ENCODE peak calls at places on chromosomes 16 and 17, in four cellular contexts. One of them, this sample, is unnamed.

GRCh38 chr16:79336437-79337229 is 263.9 kb downstream of the MAF start:
- DNase-seq in HFFc6: no peak
- DNase-seq in A172: no peak
- DNase-seq in activated naive CD4-positive, alpha-beta T cell treated with Interleukin-2 at 50 U/mL for 16 hours: no peak
- DNase-seq in this sample: no peak

GRCh38 chr16:80323808-80324195 is 217.0 kb upstream of the DYNLRB2 start:
- DNase-seq in activated naive CD4-positive, alpha-beta T cell treated with Interleukin-2 at 50 U/mL for 16 hours: no peak
- DNase-seq in A172: no peak
- DNase-seq in HFFc6: no peak
- DNase-seq in this sample: no peak

GRCh38 chr17:38749222-38750043 is 1.3 kb upstream of the PCGF2 start:
- DNase-seq in A172: peak
- DNase-seq in activated naive CD4-positive, alpha-beta T cell treated with Interleukin-2 at 50 U/mL for 16 hours: no peak
- DNase-seq in HFFc6: peak
- DNase-seq in this sample: no peak

GRCh38 chr17:35740997-35741931 is 9.8 kb downstream of the RASL10B start:
- DNase-seq in HFFc6: no peak
- DNase-seq in activated naive CD4-positive, alpha-beta T cell treated with Interleukin-2 at 50 U/mL for 16 hours: no peak
- DNase-seq in A172: no peak
- DNase-seq in this sample: no peak

GRCh38 chr16:30665830-30666190 is 7.6 kb downstream of the FBRS start:
- DNase-seq in A172: no peak
- DNase-seq in HFFc6: no peak
- DNase-seq in activated naive CD4-positive, alpha-beta T cell treated with Interleukin-2 at 50 U/mL for 16 hours: no peak
- DNase-seq in this sample: no peak

GRCh38 chr17:3802461-3803307 is 1.7 kb upstream of the ITGAE start:
- DNase-seq in HFFc6: peak
- DNase-seq in activated naive CD4-positive, alpha-beta T cell treated with Interleukin-2 at 50 U/mL for 16 hours: no peak
- DNase-seq in A172: peak
- DNase-seq in this sample: no peak

GRCh38 chr16:22670044-22670536 is 143.9 kb upstream of the HS3ST2 start:
- DNase-seq in activated naive CD4-positive, alpha-beta T cell treated with Interleukin-2 at 50 U/mL for 16 hours: no peak
- DNase-seq in HFFc6: no peak
- DNase-seq in A172: no peak
- DNase-seq in this sample: no peak

GRCh38 chr17:280216-280615 is 72.4 kb downstream of the RPH3AL start:
- DNase-seq in A172: no peak
- DNase-seq in HFFc6: no peak
- DNase-seq in activated naive CD4-positive, alpha-beta T cell treated with Interleukin-2 at 50 U/mL for 16 hours: no peak
- DNase-seq in this sample: no peak

GRCh38 chr17:19641687-19642372 is 6.7 kb upstream of the ALDH3A2 start:
- DNase-seq in HFFc6: no peak
- DNase-seq in activated naive CD4-positive, alpha-beta T cell treated with Interleukin-2 at 50 U/mL for 16 hours: no peak
- DNase-seq in A172: peak
- DNase-seq in this sample: no peak

GRCh38 chr17:63601439-63602371 is 1.0 kb downstream of the TACO1 start:
- DNase-seq in A172: peak
- DNase-seq in activated naive CD4-positive, alpha-beta T cell treated with Interleukin-2 at 50 U/mL for 16 hours: no peak
- DNase-seq in HFFc6: no peak
- DNase-seq in this sample: peak

GRCh38 chr16:12874135-12874534 is 27.3 kb upstream of the SHISA9 start:
- DNase-seq in HFFc6: peak
- DNase-seq in A172: peak
- DNase-seq in activated naive CD4-positive, alpha-beta T cell treated with Interleukin-2 at 50 U/mL for 16 hours: no peak
- DNase-seq in this sample: no peak

GRCh38 chr17:62625870-62626200 is 1.6 kb upstream of the MRC2 start:
- DNase-seq in A172: no peak
- DNase-seq in activated naive CD4-positive, alpha-beta T cell treated with Interleukin-2 at 50 U/mL for 16 hours: no peak
- DNase-seq in HFFc6: no peak
- DNase-seq in this sample: peak

GRCh38 chr16:56988948-56989945 is at the start of gene NLRC5:
- DNase-seq in A172: peak
- DNase-seq in activated naive CD4-positive, alpha-beta T cell treated with Interleukin-2 at 50 U/mL for 16 hours: peak
- DNase-seq in HFFc6: peak
- DNase-seq in this sample: peak

GRCh38 chr16:11272484-11272883 is 945 bp downstream of the PRM3 start:
- DNase-seq in HFFc6: no peak
- DNase-seq in activated naive CD4-positive, alpha-beta T cell treated with Interleukin-2 at 50 U/mL for 16 hours: no peak
- DNase-seq in A172: no peak
- DNase-seq in this sample: no peak

GRCh38 chr17:56029980-56030624 is 123.2 kb upstream of the ANKFN1 start:
- DNase-seq in A172: no peak
- DNase-seq in activated naive CD4-positive, alpha-beta T cell treated with Interleukin-2 at 50 U/mL for 16 hours: no peak
- DNase-seq in HFFc6: no peak
- DNase-seq in this sample: no peak

GRCh38 chr17:42097691-42098661 is at the start of gene ZNF385C:
- DNase-seq in A172: no peak
- DNase-seq in activated naive CD4-positive, alpha-beta T cell treated with Interleukin-2 at 50 U/mL for 16 hours: peak
- DNase-seq in HFFc6: no peak
- DNase-seq in this sample: peak

GRCh38 chr17:62740066-62740465 is 68.0 kb downstream of the MARCHF10 start:
- DNase-seq in A172: no peak
- DNase-seq in activated naive CD4-positive, alpha-beta T cell treated with Interleukin-2 at 50 U/mL for 16 hours: no peak
- DNase-seq in HFFc6: peak
- DNase-seq in this sample: no peak

GRCh38 chr16:84885024-84885910 is 65.5 kb downstream of the CRISPLD2 start:
- DNase-seq in A172: no peak
- DNase-seq in activated naive CD4-positive, alpha-beta T cell treated with Interleukin-2 at 50 U/mL for 16 hours: no peak
- DNase-seq in HFFc6: no peak
- DNase-seq in this sample: no peak

GRCh38 chr16:75152635-75153034 is 4.3 kb downstream of the ZFP1 start:
- DNase-seq in A172: no peak
- DNase-seq in HFFc6: no peak
- DNase-seq in activated naive CD4-positive, alpha-beta T cell treated with Interleukin-2 at 50 U/mL for 16 hours: no peak
- DNase-seq in this sample: no peak

GRCh38 chr16:50696575-50697420 is 3.4 kb downstream of the NOD2 start:
- DNase-seq in A172: peak
- DNase-seq in HFFc6: peak
- DNase-seq in activated naive CD4-positive, alpha-beta T cell treated with Interleukin-2 at 50 U/mL for 16 hours: peak
- DNase-seq in this sample: no peak

GRCh38 chr17:29618272-29619065 is 4.2 kb downstream of the CORO6 start:
- DNase-seq in activated naive CD4-positive, alpha-beta T cell treated with Interleukin-2 at 50 U/mL for 16 hours: no peak
- DNase-seq in HFFc6: no peak
- DNase-seq in A172: no peak
- DNase-seq in this sample: no peak

GRCh38 chr17:57288034-57288752 is 31.9 kb downstream of the MSI2 start:
- DNase-seq in A172: no peak
- DNase-seq in activated naive CD4-positive, alpha-beta T cell treated with Interleukin-2 at 50 U/mL for 16 hours: no peak
- DNase-seq in HFFc6: no peak
- DNase-seq in this sample: no peak

GRCh38 chr17:22123536-22124281 is 431.4 kb downstream of the KCNJ18 start:
- DNase-seq in A172: no peak
- DNase-seq in HFFc6: no peak
- DNase-seq in activated naive CD4-positive, alpha-beta T cell treated with Interleukin-2 at 50 U/mL for 16 hours: no peak
- DNase-seq in this sample: no peak

GRCh38 chr16:8859913-8860881 is 8.6 kb downstream of the CARHSP1 start:
- DNase-seq in A172: no peak
- DNase-seq in activated naive CD4-positive, alpha-beta T cell treated with Interleukin-2 at 50 U/mL for 16 hours: no peak
- DNase-seq in HFFc6: no peak
- DNase-seq in this sample: no peak

GRCh38 chr16:87227651-87228015 is 89.6 kb downstream of the C16orf95 start:
- DNase-seq in A172: no peak
- DNase-seq in HFFc6: no peak
- DNase-seq in activated naive CD4-positive, alpha-beta T cell treated with Interleukin-2 at 50 U/mL for 16 hours: no peak
- DNase-seq in this sample: no peak

GRCh38 chr16:23506606-23506994 is 3.7 kb downstream of the GGA2 start:
- DNase-seq in A172: no peak
- DNase-seq in HFFc6: no peak
- DNase-seq in activated naive CD4-positive, alpha-beta T cell treated with Interleukin-2 at 50 U/mL for 16 hours: no peak
- DNase-seq in this sample: no peak

GRCh38 chr17:65755799-65756198 is 194.4 kb upstream of the AXIN2 start:
- DNase-seq in A172: no peak
- DNase-seq in activated naive CD4-positive, alpha-beta T cell treated with Interleukin-2 at 50 U/mL for 16 hours: no peak
- DNase-seq in HFFc6: no peak
- DNase-seq in this sample: no peak

GRCh38 chr17:38602453-38602852 is 3.3 kb downstream of the SRCIN1 start:
- DNase-seq in A172: no peak
- DNase-seq in HFFc6: no peak
- DNase-seq in activated naive CD4-positive, alpha-beta T cell treated with Interleukin-2 at 50 U/mL for 16 hours: no peak
- DNase-seq in this sample: no peak

GRCh38 chr17:47290870-47291241 is 32.9 kb upstream of the EFCAB13 start:
- DNase-seq in activated naive CD4-positive, alpha-beta T cell treated with Interleukin-2 at 50 U/mL for 16 hours: no peak
- DNase-seq in A172: no peak
- DNase-seq in HFFc6: no peak
- DNase-seq in this sample: no peak

GRCh38 chr17:44898768-44899073 is 524 bp downstream of the EFTUD2 start:
- DNase-seq in HFFc6: peak
- DNase-seq in activated naive CD4-positive, alpha-beta T cell treated with Interleukin-2 at 50 U/mL for 16 hours: no peak
- DNase-seq in A172: peak
- DNase-seq in this sample: no peak

GRCh38 chr17:17783825-17784598 is 52.8 kb downstream of the SREBF1 start:
- DNase-seq in A172: no peak
- DNase-seq in HFFc6: no peak
- DNase-seq in activated naive CD4-positive, alpha-beta T cell treated with Interleukin-2 at 50 U/mL for 16 hours: no peak
- DNase-seq in this sample: no peak